ENCODE peak calls at places on chromosomes 13 and 19, in eight cellular contexts. O, J, R, M, C, I, S and E are unnamed samples.

GRCh38 chr19:5950744-5951143 is 27.2 kb downstream of the RANBP3 start:
- DNase-seq in O (no peak), J (no peak), R (no peak), M (peak; percentile 69), C (no peak), I (no peak), S (no peak), E (no peak)

GRCh38 chr19:49070416-49070815 is 2.1 kb downstream of the KCNA7 start:
- DNase-seq in O (no peak), J (no peak), R (no peak), M (no peak), C (no peak), I (no peak), S (no peak), E (no peak)

GRCh38 chr13:50106559-50106958 is 91.3 kb downstream of the KCNRG start:
- DNase-seq in O (no peak), J (no peak), R (no peak), M (no peak), C (no peak), I (no peak), S (no peak), E (no peak)

GRCh38 chr19:9885077-9885552 is 50.0 kb downstream of the PIN1 start:
- DNase-seq in O (peak; percentile 29), J (no peak), R (no peak), M (no peak), C (no peak), I (no peak), S (no peak), E (peak; percentile 10)

GRCh38 chr13:75357576-75358295 is 124.2 kb downstream of the TBC1D4 start:
- DNase-seq in O (peak; percentile 46), J (peak; percentile 61), R (no peak), M (peak; percentile 77), C (peak; percentile 37), I (no peak), S (no peak), E (peak; percentile 62)

GRCh38 chr13:113771709-113772331 is 12.8 kb downstream of the TMEM255B start:
- DNase-seq in O (no peak), J (no peak), R (no peak), M (no peak), C (no peak), I (peak; percentile 2), S (no peak), E (no peak)

GRCh38 chr13:111228262-111229144 is 91.9 kb upstream of the TEX29 start:
- DNase-seq in O (no peak), J (no peak), R (peak; percentile 67), M (no peak), C (no peak), I (no peak), S (no peak), E (peak; percentile 74)

GRCh38 chr19:15702590-15702930 is 25.3 kb upstream of the OR10H2 start:
- DNase-seq in O (no peak), J (no peak), R (no peak), M (no peak), C (no peak), I (peak; percentile 92), S (peak; percentile 67), E (no peak)

GRCh38 chr19:41735071-41735623 is 20.2 kb upstream of the CEACAM6 start:
- DNase-seq in O (no peak), J (no peak), R (no peak), M (no peak), C (no peak), I (no peak), S (no peak), E (no peak)

GRCh38 chr13:97240789-97241734 is 18.9 kb downstream of the MBNL2 start:
- DNase-seq in O (no peak), J (no peak), R (no peak), M (no peak), C (peak; percentile 40), I (no peak), S (no peak), E (no peak)

GRCh38 chr19:58196911-58197616 is 14.2 kb downstream of the ZNF274 start:
- DNase-seq in O (no peak), J (peak; percentile 9), R (no peak), M (no peak), C (peak; percentile 2), I (no peak), S (no peak), E (peak; percentile 56)

GRCh38 chr19:7789447-7789846 is 26.4 kb downstream of the CLEC4M start:
- DNase-seq in O (no peak), J (peak; percentile 27), R (no peak), M (peak; percentile 39), C (no peak), I (peak; percentile 56), S (no peak), E (no peak)

GRCh38 chr13:32079586-32079985 is 48.0 kb downstream of the FRY start:
- DNase-seq in O (no peak), J (no peak), R (no peak), M (no peak), C (no peak), I (no peak), S (no peak), E (no peak)

GRCh38 chr13:36548129-36548528 is 115.8 kb downstream of the CCNA1 start:
- DNase-seq in O (no peak), J (no peak), R (no peak), M (no peak), C (no peak), I (no peak), S (no peak), E (no peak)

GRCh38 chr13:113742445-113743120 is 16.4 kb upstream of the TMEM255B start:
- DNase-seq in O (no peak), J (no peak), R (no peak), M (no peak), C (no peak), I (no peak), S (peak; percentile 7), E (no peak)

GRCh38 chr13:29748097-29748496 is 102.3 kb downstream of the UBL3 start:
- DNase-seq in O (no peak), J (no peak), R (no peak), M (no peak), C (no peak), I (no peak), S (no peak), E (no peak)

GRCh38 chr13:23510544-23510916 is 59.7 kb upstream of the TNFRSF19 start:
- DNase-seq in O (no peak), J (no peak), R (no peak), M (no peak), C (no peak), I (no peak), S (no peak), E (peak; percentile 61)

GRCh38 chr19:30091856-30092255 is 149.8 kb downstream of the URI1 start:
- DNase-seq in O (no peak), J (no peak), R (no peak), M (no peak), C (no peak), I (no peak), S (no peak), E (no peak)
- H3K27me3 ChIP-seq in O (no peaks in the 10 kb centered on the region), J (no peaks in the 10 kb centered on the region), R (no peaks in the 10 kb centered on the region), M (no peaks in the 10 kb centered on the region), C (no peaks in the 10 kb centered on the region), I (no peaks in the 10 kb centered on the region), S (no peaks in the 10 kb centered on the region), E (peaks cover 13% of the 10 kb centered on the region)

DNA sequence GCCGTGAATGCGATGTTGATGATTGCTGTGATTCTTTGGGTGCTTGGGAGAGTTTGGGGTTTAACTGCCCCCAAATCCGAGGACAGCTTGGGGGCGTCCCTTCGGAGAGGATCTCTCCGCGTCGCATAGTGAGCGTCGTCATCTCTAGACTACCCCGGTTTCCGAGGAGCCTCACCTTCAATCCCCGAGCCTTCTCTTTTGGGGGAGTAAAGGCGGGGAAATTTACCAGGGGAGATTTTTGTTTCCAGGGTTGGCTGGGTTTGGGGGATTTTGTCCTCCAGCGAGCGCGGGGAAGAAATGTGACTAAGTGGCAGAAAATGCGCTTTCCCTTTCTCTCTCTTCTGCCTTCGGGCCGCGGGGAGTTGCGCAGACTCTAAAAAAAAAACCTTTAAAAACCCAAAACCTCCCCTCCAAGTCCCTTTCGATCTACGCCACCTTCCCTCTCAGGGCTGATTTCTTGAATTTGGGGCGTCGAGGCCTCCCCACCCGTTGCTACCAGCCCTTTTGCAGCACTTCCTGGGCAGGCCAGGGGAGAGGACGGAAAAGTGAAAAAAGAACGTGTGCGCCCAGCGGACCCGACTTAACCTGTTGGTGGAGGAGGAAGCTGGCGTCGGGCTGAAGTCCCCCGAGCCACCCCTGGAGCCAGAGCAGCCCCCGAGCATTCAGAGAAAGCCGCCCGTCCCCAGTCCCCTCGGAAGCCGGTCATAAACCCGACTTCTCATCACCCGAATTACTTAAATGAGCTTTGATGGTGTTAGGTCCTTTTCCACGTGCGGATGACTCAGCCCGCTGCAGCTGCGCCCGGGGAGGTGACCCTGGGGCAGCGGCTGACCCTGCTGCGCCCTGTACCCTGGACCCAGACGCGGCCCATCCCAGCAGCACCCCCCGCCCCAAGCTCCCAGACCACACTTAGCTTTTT is 17.7 kb downstream of the NFIX start:
- DNase-seq in O (peak; percentile 63), J (peak; percentile 34), R (no peak), M (peak; percentile 48), C (no peak), I (peak; percentile 91), S (no peak), E (peak; percentile 57)
- H3K27me3 ChIP-seq in O (peaks cover 100% of the 10 kb centered on the region), J (peaks cover 42% of the 10 kb centered on the region), R (no peaks in the 10 kb centered on the region), M (peaks cover 100% of the 10 kb centered on the region), C (peaks cover 100% of the 10 kb centered on the region), I (no peaks in the 10 kb centered on the region), S (no peaks in the 10 kb centered on the region), E (no peaks in the 10 kb centered on the region)

GRCh38 chr19:50821248-50821612 is 2.4 kb downstream of the KLK1 start:
- DNase-seq in O (no peak), J (no peak), R (no peak), M (no peak), C (no peak), I (no peak), S (no peak), E (no peak)
- H3K27me3 ChIP-seq in O (peaks cover 48% of the 10 kb centered on the region), J (peaks cover 13% of the 10 kb centered on the region), R (no peaks in the 10 kb centered on the region), M (peaks cover 87% of the 10 kb centered on the region), C (peaks cover 81% of the 10 kb centered on the region), I (no peaks in the 10 kb centered on the region), S (no peaks in the 10 kb centered on the region), E (peaks cover 44% of the 10 kb centered on the region)

DNA sequence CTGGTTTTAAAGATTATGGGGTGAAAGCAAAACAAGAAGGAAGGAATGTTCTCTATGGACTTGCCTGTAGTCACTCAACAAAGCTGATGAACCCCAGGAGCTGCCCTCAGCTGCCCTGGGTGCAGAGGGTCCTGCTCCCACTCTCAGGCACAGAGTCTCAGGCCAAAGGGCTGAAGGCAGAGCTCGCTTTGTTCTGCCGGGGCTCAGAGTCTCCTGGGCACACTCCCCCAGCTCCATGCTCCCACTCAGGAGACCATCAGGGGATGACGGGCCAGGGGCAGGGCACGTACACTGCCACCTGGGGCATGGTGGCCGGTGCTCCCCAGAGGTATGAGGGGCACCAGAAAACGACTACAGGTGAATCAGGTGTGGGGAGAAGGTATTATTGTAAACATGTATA is 46.8 kb upstream of the SPACA7 start:
- DNase-seq in O (no peak), J (no peak), R (no peak), M (no peak), C (no peak), I (no peak), S (no peak), E (no peak)
- H3K27me3 ChIP-seq in O (peaks cover 7% of the 10 kb centered on the region), J (no peaks in the 10 kb centered on the region), R (no peaks in the 10 kb centered on the region), M (peaks cover 3% of the 10 kb centered on the region), C (peaks cover 28% of the 10 kb centered on the region), I (no peaks in the 10 kb centered on the region), S (no peaks in the 10 kb centered on the region), E (peaks cover 15% of the 10 kb centered on the region)

DNA sequence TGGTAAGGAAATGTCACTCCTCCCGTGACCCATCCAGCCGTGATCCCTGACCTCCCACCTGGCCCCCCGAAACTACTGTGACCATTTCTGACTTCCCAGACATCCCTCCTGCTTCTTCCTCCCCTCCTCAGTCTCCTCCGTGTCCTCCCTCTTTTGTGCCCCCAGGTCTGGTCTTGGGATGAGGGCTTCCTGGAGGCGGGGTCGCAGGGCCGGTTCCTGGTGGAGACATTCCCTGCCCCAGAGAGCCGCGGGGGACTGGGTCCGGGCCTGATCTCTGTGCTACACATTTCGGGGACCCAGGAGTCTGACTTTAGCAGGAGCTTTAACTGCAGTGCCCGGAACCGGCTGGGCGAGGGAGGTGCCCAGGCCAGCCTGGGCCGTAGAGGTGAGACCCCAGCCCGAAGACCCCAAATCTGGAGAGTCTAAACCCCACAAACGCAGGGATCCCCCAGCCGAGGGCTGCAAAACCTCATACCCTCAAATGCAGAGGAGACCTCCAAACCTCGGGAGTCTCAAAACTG is 5.0 kb downstream of the KIRREL2 start:
- DNase-seq in O (no peak), J (no peak), R (no peak), M (peak; percentile 19), C (no peak), I (no peak), S (no peak), E (no peak)
- H3K27me3 ChIP-seq in O (peaks cover 55% of the 10 kb centered on the region), J (peaks cover 11% of the 10 kb centered on the region), R (peaks cover 6% of the 10 kb centered on the region), M (peaks cover 60% of the 10 kb centered on the region), C (peaks cover 45% of the 10 kb centered on the region), I (peaks cover 15% of the 10 kb centered on the region), S (no peaks in the 10 kb centered on the region), E (peaks cover 88% of the 10 kb centered on the region)